ENCODE peak calls at places on chromosomes 3 and 15, in four cellular contexts. G is MM.1S, K is PC-3, I is neural progenitor cell. S is an unnamed sample.

GRCh38 chr3:126104742-126105605 is 21.1 kb upstream of the SLC41A3 start:
- DNase-seq in G (no peak), K (no peak), I (no peak), S (no peak)

GRCh38 chr3:185656321-185656840 is 70.3 kb downstream of the SENP2 start:
- DNase-seq in G (no peak), K (peak; percentile 95), I (no peak), S (no peak)

GRCh38 chr3:8318002-8318649 is 183.5 kb upstream of the LMCD1 start:
- DNase-seq in G (no peak), K (peak; percentile 28), I (no peak), S (peak; percentile 14)

GRCh38 chr3:89565098-89565497 is 457.7 kb downstream of the EPHA3 start:
- DNase-seq in G (no peak), K (peak; percentile 89), I (no peak), S (no peak)

GRCh38 chr3:141379250-141379872 is 11.1 kb downstream of the ZBTB38 start:
- DNase-seq in G (peak; percentile 99), K (no peak), I (no peak), S (no peak)

GRCh38 chr3:158775801-158776399 is 26.0 kb upstream of the MFSD1 start:
- DNase-seq in G (peak; percentile 32), K (no peak), I (no peak), S (no peak)

GRCh38 chr3:150681037-150681436 is 22.7 kb downstream of the ERICH6 start:
- DNase-seq in G (peak; percentile 91), K (no peak), I (no peak), S (no peak)

GRCh38 chr3:54349231-54349647 is 226.9 kb downstream of the CACNA2D3 start:
- DNase-seq in G (no peak), K (no peak), I (peak; percentile 54), S (peak; percentile 64)

GRCh38 chr3:126927405-126927750 is 55.5 kb upstream of the PLXNA1 start:
- DNase-seq in G (no peak), K (no peak), I (no peak), S (no peak)

GRCh38 chr15:78976691-78977090 is 31.8 kb upstream of the CTSH start:
- DNase-seq in G (no peak), K (no peak), I (no peak), S (no peak)

GRCh38 chr3:122322095-122323075 is 2.7 kb upstream of the CSTA start:
- DNase-seq in G (no peak), K (no peak), I (no peak), S (no peak)

GRCh38 chr3:187798531-187799520 is 53.6 kb upstream of the BCL6 start:
- DNase-seq in G (no peak), K (no peak), I (no peak), S (no peak)

GRCh38 chr3:110568246-110568645 is 503.4 kb upstream of the NECTIN3 start:
- DNase-seq in G (no peak), K (peak; percentile 91), I (no peak), S (no peak)

GRCh38 chr15:99014803-99015676 is 7.4 kb upstream of the PGPEP1L start:
- DNase-seq in G (peak; percentile 73), K (peak; percentile 79), I (peak; percentile 91), S (peak; percentile 88)

GRCh38 chr15:33179874-33180273 is 14.6 kb downstream of the FMN1 start:
- DNase-seq in G (no peak), K (no peak), I (peak; percentile 74), S (peak; percentile 51)

GRCh38 chr3:183278479-183279088 is 25.5 kb downstream of the B3GNT5 start:
- DNase-seq in G (no peak), K (peak; percentile 94), I (no peak), S (no peak)

GRCh38 chr15:65033659-65034269 is 4.3 kb upstream of the MTFMT start:
- DNase-seq in G (peak; percentile 61), K (peak; percentile 40), I (peak; percentile 56), S (peak; percentile 66)

GRCh38 chr3:169268286-169268776 is 395.2 kb downstream of the MECOM start:
- DNase-seq in G (no peak), K (no peak), I (no peak), S (no peak)

GRCh38 chr3:169266351-169266750 is 397.2 kb downstream of the MECOM start:
- DNase-seq in G (no peak), K (peak; percentile 14), I (no peak), S (no peak)

GRCh38 chr3:169266986-169267385 is 396.5 kb downstream of the MECOM start:
- DNase-seq in G (no peak), K (no peak), I (no peak), S (no peak)

GRCh38 chr3:169268942-169269460 is 394.5 kb downstream of the MECOM start:
- DNase-seq in G (no peak), K (no peak), I (peak; percentile 23), S (peak; percentile 37)

GRCh38 chr3:169264711-169265110 is 398.8 kb downstream of the MECOM start:
- DNase-seq in G (no peak), K (peak; percentile 50), I (no peak), S (no peak)
- TF ChIP-seq EZH2phosphoT487 in G (no peak), K (no peak), I (no peak), S (no peak)

DNA sequence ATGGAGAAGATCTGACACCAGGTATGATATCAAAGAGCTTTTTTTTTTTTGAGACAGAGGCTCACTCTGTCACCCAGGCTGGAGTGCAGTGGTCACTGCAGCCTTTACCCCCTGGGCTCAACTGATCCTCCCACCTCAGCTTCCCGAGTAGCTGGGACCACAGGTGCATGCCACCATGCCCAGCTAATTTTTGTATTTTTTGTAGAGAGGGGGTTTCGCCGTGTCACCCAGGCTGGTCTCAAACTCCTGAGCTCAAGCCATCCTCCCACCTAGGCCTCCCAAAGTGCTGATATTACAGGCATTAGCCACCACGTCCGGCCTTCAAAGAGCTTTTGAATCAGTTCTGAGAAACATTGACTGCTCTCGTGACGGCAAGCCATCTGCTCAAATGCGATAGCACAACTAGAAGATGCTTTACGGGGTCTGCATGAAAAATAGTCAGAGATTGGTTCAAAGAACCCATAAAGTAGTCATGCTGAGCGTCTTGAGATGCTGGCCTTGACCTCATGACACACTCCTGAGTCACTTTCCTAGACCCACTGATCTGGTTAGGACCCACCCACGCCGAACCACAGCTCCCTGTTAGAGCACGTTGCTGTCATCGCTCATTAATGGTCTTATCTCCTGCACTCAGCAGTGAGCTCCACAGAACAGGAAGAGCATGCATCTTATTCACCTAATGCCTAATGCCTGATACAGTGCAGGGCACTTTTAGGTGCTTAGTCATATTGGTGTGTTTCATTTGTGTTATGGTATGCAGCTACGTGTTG is 57.0 kb upstream of the NR2F2 start:
- DNase-seq in G (no peak), K (peak; percentile 98), I (no peak), S (no peak)
- TF ChIP-seq EZH2phosphoT487 in G (no peak), K (no peak), I (no peak), S (no peak)

DNA sequence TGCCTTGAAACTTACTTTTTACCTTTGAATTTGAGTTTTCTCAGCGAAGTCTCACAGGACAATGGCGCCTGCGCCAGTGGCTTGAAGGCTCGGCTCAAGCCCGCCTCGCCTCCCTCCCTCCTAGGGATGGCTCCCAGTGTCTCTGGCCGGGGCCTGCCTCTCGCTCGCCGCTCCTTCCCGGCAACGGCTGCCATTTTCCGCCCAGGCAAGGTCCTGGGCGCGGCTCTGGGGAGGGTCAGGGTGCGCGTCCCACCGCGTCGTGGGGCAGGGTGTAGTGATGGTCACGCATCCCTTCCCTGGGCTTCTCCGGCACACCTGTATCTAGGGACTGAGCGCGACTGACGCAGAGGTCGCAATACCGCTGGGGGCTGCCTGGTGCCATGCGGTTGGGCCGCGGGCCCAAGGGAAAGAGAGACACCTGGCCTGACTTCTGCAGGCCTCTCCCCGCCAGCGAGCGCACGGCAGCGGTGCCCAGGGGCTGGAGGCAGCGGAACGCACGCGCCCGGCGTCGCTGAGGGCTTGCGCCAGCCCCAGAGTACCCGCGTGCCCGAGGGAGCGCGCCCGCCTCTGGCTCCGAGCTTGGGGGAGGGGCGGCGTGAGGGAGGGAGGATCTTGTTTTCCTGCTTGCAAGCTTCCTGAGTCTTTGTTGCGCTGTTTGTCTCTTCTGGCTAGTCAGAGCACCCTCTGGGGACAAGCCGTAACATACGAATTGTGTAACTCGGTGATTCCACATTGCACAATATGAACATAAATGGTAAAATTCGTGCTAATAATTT is 20.7 kb upstream of the FEM1B start:
- DNase-seq in G (peak; percentile 92), K (peak; percentile 81), I (peak; percentile 94), S (peak; percentile 95)
- TF ChIP-seq EZH2phosphoT487 in G (no peak), K (peak; percentile 35), I (peak; percentile 25), S (no peak)

DNA sequence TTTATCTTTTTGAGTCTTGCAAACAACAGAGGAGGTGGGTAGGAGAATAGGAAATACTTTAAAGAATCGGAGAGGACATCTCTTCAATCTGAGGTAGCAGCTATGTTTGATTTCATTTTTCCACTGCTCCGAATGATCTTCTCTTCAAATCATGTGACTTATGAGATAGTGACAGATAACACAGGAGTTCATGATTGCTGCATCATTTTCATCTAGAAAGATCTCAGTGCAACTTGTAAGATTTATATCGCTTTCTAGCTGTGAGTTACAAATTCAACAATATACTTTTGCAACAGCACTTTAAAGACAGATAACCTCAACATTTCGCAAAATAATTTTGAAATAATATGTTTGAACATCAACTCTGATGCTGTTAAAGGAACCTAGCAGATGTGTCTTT is 99.9 kb upstream of the CCDC80 start:
- DNase-seq in G (no peak), K (no peak), I (no peak), S (no peak)
- TF ChIP-seq EZH2phosphoT487 in G (no peak), K (no peak), I (no peak), S (no peak)

GRCh38 chr15:39968273-39969001 is 34.5 kb downstream of the EIF2AK4 start:
- DNase-seq in G (no peak), K (no peak), I (no peak), S (no peak)

GRCh38 chr15:39969002-39969394 is 35.1 kb downstream of the EIF2AK4 start:
- DNase-seq in G (no peak), K (no peak), I (no peak), S (no peak)

GRCh38 chr15:39969871-39970270 is 36.0 kb downstream of the EIF2AK4 start:
- DNase-seq in G (no peak), K (no peak), I (no peak), S (no peak)

GRCh38 chr15:39963806-39964205 is 29.9 kb downstream of the EIF2AK4 start:
- DNase-seq in G (no peak), K (no peak), I (no peak), S (no peak)

GRCh38 chr15:39966521-39966920 is 32.6 kb downstream of the EIF2AK4 start:
- DNase-seq in G (peak; percentile 13), K (no peak), I (no peak), S (no peak)
- TF ChIP-seq EZH2phosphoT487 in G (no peak), K (no peak), I (no peak), S (no peak)

DNA sequence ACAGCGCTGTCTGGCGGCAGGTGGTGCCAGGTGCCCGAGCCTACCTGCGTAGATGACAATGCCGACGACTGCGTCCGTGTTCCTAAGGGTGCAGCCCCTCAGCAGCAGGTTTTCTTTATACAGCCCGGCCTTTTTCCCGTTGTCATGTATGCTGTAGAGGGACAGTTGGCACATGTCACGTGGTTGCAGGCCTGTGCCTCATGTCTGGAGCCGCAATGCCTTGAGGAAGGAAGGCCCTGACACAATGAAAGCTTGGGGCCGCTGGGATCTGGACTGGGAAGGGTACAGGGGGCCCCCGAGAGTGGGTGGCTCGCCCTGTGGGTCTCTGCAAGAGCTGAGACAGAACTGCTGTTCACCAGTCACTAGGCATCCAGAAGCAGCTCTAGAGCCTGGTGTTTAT is 136.0 kb downstream of the ATP10A start:
- DNase-seq in G (no peak), K (no peak), I (no peak), S (no peak)
- TF ChIP-seq EZH2phosphoT487 in G (no peak), K (no peak), I (no peak), S (no peak)

GRCh38 chr3:147400111-147400510 is 6.2 kb downstream of the ZIC4 start:
- DNase-seq in G (no peak), K (no peak), I (no peak), S (no peak)
- TF ChIP-seq EZH2phosphoT487 in G (no peak), K (no peak), I (no peak), S (no peak)

S was measured in GM23338.